ENCODE peak calls at places on chromosome 4, in seven cellular contexts. One of them, this sample, is unnamed.

GRCh38 chr4:6727081-6727942 is 11.3 kb downstream of the BLOC1S4 start:
- DNase-seq in AG08395: no peak
- DNase-seq in EL: no peak
- DNase-seq in effector memory CD8-positive, alpha-beta T cell: no peak
- DNase-seq in NCI-H2081: no peak
- DNase-seq in AG09319: no peak
- DNase-seq in WTC11: no peak
- DNase-seq in this sample: no peak

GRCh38 chr4:177713454-177713853 is 271.2 kb upstream of the AGA start:
- DNase-seq in AG08395: no peak
- DNase-seq in EL: no peak
- DNase-seq in effector memory CD8-positive, alpha-beta T cell: no peak
- DNase-seq in NCI-H2081: no peak
- DNase-seq in AG09319: no peak
- DNase-seq in WTC11: no peak
- DNase-seq in this sample: no peak

GRCh38 chr4:14871676-14872430 is 130.4 kb upstream of the CPEB2 start:
- DNase-seq in AG08395: peak
- DNase-seq in EL: peak
- DNase-seq in effector memory CD8-positive, alpha-beta T cell: no peak
- DNase-seq in NCI-H2081: no peak
- DNase-seq in AG09319: no peak
- DNase-seq in WTC11: peak
- DNase-seq in this sample: no peak

GRCh38 chr4:41709844-41710481 is 38.6 kb downstream of the PHOX2B start:
- DNase-seq in AG08395: peak
- DNase-seq in EL: peak
- DNase-seq in effector memory CD8-positive, alpha-beta T cell: no peak
- DNase-seq in NCI-H2081: no peak
- DNase-seq in AG09319: no peak
- DNase-seq in WTC11: no peak
- DNase-seq in this sample: peak

GRCh38 chr4:88327669-88328068 is 43.3 kb upstream of the PPM1K start:
- DNase-seq in AG08395: no peak
- DNase-seq in EL: no peak
- DNase-seq in effector memory CD8-positive, alpha-beta T cell: no peak
- DNase-seq in NCI-H2081: no peak
- DNase-seq in AG09319: no peak
- DNase-seq in WTC11: no peak
- DNase-seq in this sample: no peak

GRCh38 chr4:76943129-76943620 is 6.4 kb upstream of the SEPTIN11 start:
- DNase-seq in AG08395: no peak
- DNase-seq in EL: peak
- DNase-seq in effector memory CD8-positive, alpha-beta T cell: no peak
- DNase-seq in NCI-H2081: no peak
- DNase-seq in AG09319: no peak
- DNase-seq in WTC11: no peak
- DNase-seq in this sample: no peak

GRCh38 chr4:119025916-119026661 is 109.5 kb upstream of the MYOZ2 start:
- DNase-seq in AG08395: peak
- DNase-seq in EL: peak
- DNase-seq in effector memory CD8-positive, alpha-beta T cell: no peak
- DNase-seq in NCI-H2081: no peak
- DNase-seq in AG09319: peak
- DNase-seq in WTC11: no peak
- DNase-seq in this sample: no peak

GRCh38 chr4:42104521-42104920 is 47.9 kb downstream of the BEND4 start:
- DNase-seq in AG08395: peak
- DNase-seq in EL: peak
- DNase-seq in effector memory CD8-positive, alpha-beta T cell: no peak
- DNase-seq in NCI-H2081: no peak
- DNase-seq in AG09319: no peak
- DNase-seq in WTC11: no peak
- DNase-seq in this sample: peak

GRCh38 chr4:24686866-24687672 is 102.7 kb upstream of the DHX15 start:
- DNase-seq in AG08395: no peak
- DNase-seq in EL: peak
- DNase-seq in effector memory CD8-positive, alpha-beta T cell: no peak
- DNase-seq in NCI-H2081: no peak
- DNase-seq in AG09319: no peak
- DNase-seq in WTC11: peak
- DNase-seq in this sample: no peak

GRCh38 chr4:85318415-85318814 is 156.5 kb upstream of the ARHGAP24 start:
- DNase-seq in AG08395: no peak
- DNase-seq in EL: no peak
- DNase-seq in effector memory CD8-positive, alpha-beta T cell: no peak
- DNase-seq in NCI-H2081: no peak
- DNase-seq in AG09319: no peak
- DNase-seq in WTC11: no peak
- DNase-seq in this sample: no peak

GRCh38 chr4:74654230-74654681 is 140.1 kb downstream of the BTC start:
- DNase-seq in AG08395: no peak
- DNase-seq in EL: no peak
- DNase-seq in effector memory CD8-positive, alpha-beta T cell: no peak
- DNase-seq in NCI-H2081: no peak
- DNase-seq in AG09319: no peak
- DNase-seq in WTC11: no peak
- DNase-seq in this sample: no peak

GRCh38 chr4:6689506-6689960 is 4.1 kb upstream of the S100P start:
- DNase-seq in AG08395: no peak
- DNase-seq in EL: no peak
- DNase-seq in effector memory CD8-positive, alpha-beta T cell: no peak
- DNase-seq in NCI-H2081: no peak
- DNase-seq in AG09319: no peak
- DNase-seq in WTC11: no peak
- DNase-seq in this sample: no peak

GRCh38 chr4:173076903-173077629 is 91.5 kb upstream of the GALNT7 start:
- DNase-seq in AG08395: no peak
- DNase-seq in EL: peak
- DNase-seq in effector memory CD8-positive, alpha-beta T cell: no peak
- DNase-seq in NCI-H2081: no peak
- DNase-seq in AG09319: no peak
- DNase-seq in WTC11: no peak
- DNase-seq in this sample: no peak

GRCh38 chr4:7933631-7934510 is 5.8 kb downstream of the AFAP1 start:
- DNase-seq in AG08395: no peak
- DNase-seq in EL: peak
- DNase-seq in effector memory CD8-positive, alpha-beta T cell: no peak
- DNase-seq in NCI-H2081: no peak
- DNase-seq in AG09319: no peak
- DNase-seq in WTC11: no peak
- DNase-seq in this sample: no peak

GRCh38 chr4:83709627-83710026 is 173.7 kb downstream of the GPAT3 start:
- DNase-seq in AG08395: no peak
- DNase-seq in EL: no peak
- DNase-seq in effector memory CD8-positive, alpha-beta T cell: no peak
- DNase-seq in NCI-H2081: no peak
- DNase-seq in AG09319: no peak
- DNase-seq in WTC11: no peak
- DNase-seq in this sample: no peak

GRCh38 chr4:148814030-148814429 is 371.8 kb upstream of the NR3C2 start:
- DNase-seq in AG08395: no peak
- DNase-seq in EL: no peak
- DNase-seq in effector memory CD8-positive, alpha-beta T cell: no peak
- DNase-seq in NCI-H2081: no peak
- DNase-seq in AG09319: no peak
- DNase-seq in WTC11: no peak
- DNase-seq in this sample: no peak

GRCh38 chr4:157514711-157515110 is 294.2 kb downstream of the GRIA2 start:
- DNase-seq in AG08395: no peak
- DNase-seq in EL: no peak
- DNase-seq in effector memory CD8-positive, alpha-beta T cell: no peak
- DNase-seq in NCI-H2081: no peak
- DNase-seq in AG09319: no peak
- DNase-seq in WTC11: peak
- DNase-seq in this sample: no peak

GRCh38 chr4:138636791-138637190 is 378.8 kb upstream of the NOCT start:
- DNase-seq in AG08395: no peak
- DNase-seq in EL: no peak
- DNase-seq in effector memory CD8-positive, alpha-beta T cell: no peak
- DNase-seq in NCI-H2081: no peak
- DNase-seq in AG09319: no peak
- DNase-seq in WTC11: no peak
- DNase-seq in this sample: no peak

GRCh38 chr4:16608123-16608522 is 290.3 kb downstream of the LDB2 start:
- DNase-seq in AG08395: peak
- DNase-seq in EL: peak
- DNase-seq in effector memory CD8-positive, alpha-beta T cell: no peak
- DNase-seq in NCI-H2081: no peak
- DNase-seq in AG09319: no peak
- DNase-seq in WTC11: no peak
- DNase-seq in this sample: no peak

GRCh38 chr4:74228691-74229640 is 71.0 kb downstream of the MTHFD2L start:
- DNase-seq in AG08395: peak
- DNase-seq in EL: peak
- DNase-seq in effector memory CD8-positive, alpha-beta T cell: peak
- DNase-seq in NCI-H2081: peak
- DNase-seq in AG09319: no peak
- DNase-seq in WTC11: peak
- DNase-seq in this sample: peak

GRCh38 chr4:185559913-185560281 is 24.6 kb upstream of the PDLIM3 start:
- DNase-seq in AG08395: no peak
- DNase-seq in EL: peak
- DNase-seq in effector memory CD8-positive, alpha-beta T cell: no peak
- DNase-seq in NCI-H2081: no peak
- DNase-seq in AG09319: no peak
- DNase-seq in WTC11: peak
- DNase-seq in this sample: peak

GRCh38 chr4:83096397-83096796 is 18.1 kb downstream of the PLAC8 start:
- DNase-seq in AG08395: no peak
- DNase-seq in EL: no peak
- DNase-seq in effector memory CD8-positive, alpha-beta T cell: no peak
- DNase-seq in NCI-H2081: no peak
- DNase-seq in AG09319: no peak
- DNase-seq in WTC11: no peak
- DNase-seq in this sample: no peak